ENCODE peak calls at places on chromosomes 11 and 22, in five cellular contexts. One of them, this sample, is unnamed.

GRCh38 chr22:29633514-29634312 is 30.3 kb downstream of the NF2 start:
- DNase-seq in AG09309: no peak
- DNase-seq in GM20000: no peak
- DNase-seq in Peyer's patch: no peak
- DNase-seq in glutamatergic neuron: no peak
- DNase-seq in this sample: no peak

GRCh38 chr11:34238533-34238932 is 119.3 kb downstream of the ABTB2 start:
- DNase-seq in AG09309: no peak
- DNase-seq in GM20000: no peak
- DNase-seq in glutamatergic neuron: no peak
- DNase-seq in Peyer's patch: no peak
- DNase-seq in this sample: no peak

GRCh38 chr11:120219157-120219934 is 8.5 kb downstream of the OAF start:
- DNase-seq in GM20000: no peak
- DNase-seq in Peyer's patch: no peak
- DNase-seq in AG09309: no peak
- DNase-seq in glutamatergic neuron: no peak
- DNase-seq in this sample: no peak

GRCh38 chr11:18844753-18845367 is 53.3 kb upstream of the PTPN5 start:
- DNase-seq in GM20000: peak; percentile 36
- DNase-seq in AG09309: no peak
- DNase-seq in glutamatergic neuron: no peak
- DNase-seq in Peyer's patch: no peak
- DNase-seq in this sample: no peak

GRCh38 chr11:113904379-113905101 is at the start of gene HTR3B:
- DNase-seq in Peyer's patch: no peak
- DNase-seq in GM20000: no peak
- DNase-seq in AG09309: no peak
- DNase-seq in glutamatergic neuron: no peak
- DNase-seq in this sample: no peak

GRCh38 chr11:58927393-58928081 is 11.8 kb upstream of the GLYATL1 start:
- DNase-seq in glutamatergic neuron: peak; percentile 76
- DNase-seq in AG09309: no peak
- DNase-seq in GM20000: no peak
- DNase-seq in Peyer's patch: no peak
- DNase-seq in this sample: peak; percentile 87

GRCh38 chr22:37454857-37455686 is 27.8 kb upstream of the ELFN2 start:
- DNase-seq in glutamatergic neuron: no peak
- DNase-seq in GM20000: no peak
- DNase-seq in Peyer's patch: no peak
- DNase-seq in AG09309: peak; percentile 43
- DNase-seq in this sample: peak; percentile 33

GRCh38 chr11:103947566-103947919 is 88.9 kb upstream of the DDI1 start:
- DNase-seq in glutamatergic neuron: no peak
- DNase-seq in GM20000: no peak
- DNase-seq in Peyer's patch: no peak
- DNase-seq in AG09309: peak; percentile 38
- DNase-seq in this sample: no peak

GRCh38 chr22:48188211-48188845 is 1425.9 kb downstream of the TBC1D22A start:
- DNase-seq in glutamatergic neuron: no peak
- DNase-seq in Peyer's patch: no peak
- DNase-seq in AG09309: no peak
- DNase-seq in GM20000: no peak
- DNase-seq in this sample: no peak

GRCh38 chr11:65648997-65649491 is 11.1 kb downstream of the SIPA1 start:
- DNase-seq in Peyer's patch: no peak
- DNase-seq in glutamatergic neuron: peak; percentile 18
- DNase-seq in GM20000: no peak
- DNase-seq in AG09309: no peak
- DNase-seq in this sample: no peak

GRCh38 chr22:27113211-27114030 is 456.0 kb downstream of the MIAT start:
- DNase-seq in GM20000: no peak
- DNase-seq in glutamatergic neuron: no peak
- DNase-seq in AG09309: peak; percentile 88
- DNase-seq in Peyer's patch: peak; percentile 20
- DNase-seq in this sample: no peak

GRCh38 chr22:30433773-30434172 is 8.2 kb downstream of the MTFP1 start:
- DNase-seq in AG09309: no peak
- DNase-seq in glutamatergic neuron: no peak
- DNase-seq in Peyer's patch: no peak
- DNase-seq in GM20000: no peak
- DNase-seq in this sample: no peak

GRCh38 chr11:40885257-40885947 is 574.0 kb downstream of the LRRC4C start:
- DNase-seq in Peyer's patch: no peak
- DNase-seq in glutamatergic neuron: no peak
- DNase-seq in AG09309: no peak
- DNase-seq in GM20000: no peak
- DNase-seq in this sample: no peak

GRCh38 chr11:116829525-116830183 is at the start of gene APOC3:
- DNase-seq in AG09309: no peak
- DNase-seq in Peyer's patch: no peak
- DNase-seq in glutamatergic neuron: no peak
- DNase-seq in GM20000: no peak
- DNase-seq in this sample: no peak

GRCh38 chr22:24376606-24377005 is 50.8 kb upstream of the ADORA2A start:
- DNase-seq in AG09309: no peak
- DNase-seq in Peyer's patch: no peak
- DNase-seq in GM20000: no peak
- DNase-seq in glutamatergic neuron: no peak
- DNase-seq in this sample: no peak

GRCh38 chr11:98711011-98711410 is 309.7 kb upstream of the CNTN5 start:
- DNase-seq in Peyer's patch: no peak
- DNase-seq in GM20000: no peak
- DNase-seq in glutamatergic neuron: no peak
- DNase-seq in AG09309: no peak
- DNase-seq in this sample: no peak

GRCh38 chr11:58629857-58630256 is 7.4 kb downstream of the CNTF start:
- DNase-seq in AG09309: peak; percentile 29
- DNase-seq in glutamatergic neuron: no peak
- DNase-seq in GM20000: peak; percentile 49
- DNase-seq in Peyer's patch: no peak
- DNase-seq in this sample: no peak

GRCh38 chr11:47552086-47552580 is 799 bp downstream of the CELF1 start:
- DNase-seq in Peyer's patch: peak; percentile 24
- DNase-seq in AG09309: no peak
- DNase-seq in GM20000: no peak
- DNase-seq in glutamatergic neuron: peak; percentile 59
- DNase-seq in this sample: peak; percentile 57

GRCh38 chr22:35377735-35378134 is 3.2 kb upstream of the HMOX1 start:
- DNase-seq in Peyer's patch: no peak
- DNase-seq in glutamatergic neuron: no peak
- DNase-seq in AG09309: no peak
- DNase-seq in GM20000: no peak
- DNase-seq in this sample: no peak

GRCh38 chr11:34464591-34465036 is 25.9 kb downstream of the CAT start:
- DNase-seq in GM20000: no peak
- DNase-seq in AG09309: no peak
- DNase-seq in Peyer's patch: no peak
- DNase-seq in glutamatergic neuron: no peak
- DNase-seq in this sample: no peak

GRCh38 chr11:80330302-80330701 is 889.5 kb upstream of the TENM4 start:
- DNase-seq in Peyer's patch: no peak
- DNase-seq in AG09309: no peak
- DNase-seq in GM20000: no peak
- DNase-seq in glutamatergic neuron: no peak
- DNase-seq in this sample: no peak

GRCh38 chr22:37626556-37627075 is 12.9 kb upstream of the SH3BP1 start:
- DNase-seq in glutamatergic neuron: no peak
- DNase-seq in Peyer's patch: no peak
- DNase-seq in GM20000: no peak
- DNase-seq in AG09309: no peak
- DNase-seq in this sample: no peak

GRCh38 chr11:35375332-35376125 is 43.8 kb downstream of the SLC1A2 start:
- DNase-seq in glutamatergic neuron: no peak
- DNase-seq in GM20000: no peak
- DNase-seq in Peyer's patch: no peak
- DNase-seq in AG09309: no peak
- DNase-seq in this sample: no peak

GRCh38 chr11:117034901-117035300 is 63.3 kb downstream of the SIK3 start:
- DNase-seq in AG09309: no peak
- DNase-seq in Peyer's patch: no peak
- DNase-seq in glutamatergic neuron: no peak
- DNase-seq in GM20000: no peak
- DNase-seq in this sample: no peak

GRCh38 chr11:103673773-103674172 is 362.7 kb upstream of the DDI1 start:
- DNase-seq in Peyer's patch: no peak
- DNase-seq in glutamatergic neuron: no peak
- DNase-seq in GM20000: no peak
- DNase-seq in AG09309: peak; percentile 20
- DNase-seq in this sample: no peak

GRCh38 chr11:131809203-131809948 is 439.0 kb downstream of the NTM start:
- DNase-seq in glutamatergic neuron: no peak
- DNase-seq in Peyer's patch: no peak
- DNase-seq in GM20000: no peak
- DNase-seq in AG09309: no peak
- DNase-seq in this sample: no peak

DNA sequence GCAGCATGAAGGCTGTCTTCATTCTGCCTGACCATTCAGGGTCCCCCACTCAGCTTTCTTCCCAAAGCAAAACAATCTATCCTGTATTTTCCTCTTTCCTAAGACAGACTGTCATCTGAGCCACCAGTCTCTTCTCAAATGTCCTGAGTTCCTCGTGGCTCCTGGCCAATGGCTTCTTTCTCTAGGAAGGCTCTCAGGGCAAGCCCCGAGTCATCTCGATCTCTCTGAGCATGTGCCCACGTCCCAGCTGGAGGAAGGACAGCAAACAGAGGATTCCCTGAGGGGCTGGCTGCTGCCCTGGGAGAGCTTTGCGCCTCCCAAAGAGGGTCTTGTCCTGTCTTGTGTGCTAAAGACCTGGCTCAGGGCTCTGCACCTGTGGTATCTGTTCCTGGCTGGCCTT is 8.3 kb downstream of the SLC37A2 start:
- DNase-seq in Peyer's patch: no peak
- DNase-seq in AG09309: no peak
- DNase-seq in glutamatergic neuron: no peak
- DNase-seq in GM20000: no peak
- DNase-seq in this sample: no peak
- TF ChIP-seq CTCF in Peyer's patch: no peak
- TF ChIP-seq CTCF in AG09309: no peak
- TF ChIP-seq CTCF in glutamatergic neuron: no peak
- TF ChIP-seq CTCF in GM20000: no peak
- TF ChIP-seq CTCF in this sample: no peak

DNA sequence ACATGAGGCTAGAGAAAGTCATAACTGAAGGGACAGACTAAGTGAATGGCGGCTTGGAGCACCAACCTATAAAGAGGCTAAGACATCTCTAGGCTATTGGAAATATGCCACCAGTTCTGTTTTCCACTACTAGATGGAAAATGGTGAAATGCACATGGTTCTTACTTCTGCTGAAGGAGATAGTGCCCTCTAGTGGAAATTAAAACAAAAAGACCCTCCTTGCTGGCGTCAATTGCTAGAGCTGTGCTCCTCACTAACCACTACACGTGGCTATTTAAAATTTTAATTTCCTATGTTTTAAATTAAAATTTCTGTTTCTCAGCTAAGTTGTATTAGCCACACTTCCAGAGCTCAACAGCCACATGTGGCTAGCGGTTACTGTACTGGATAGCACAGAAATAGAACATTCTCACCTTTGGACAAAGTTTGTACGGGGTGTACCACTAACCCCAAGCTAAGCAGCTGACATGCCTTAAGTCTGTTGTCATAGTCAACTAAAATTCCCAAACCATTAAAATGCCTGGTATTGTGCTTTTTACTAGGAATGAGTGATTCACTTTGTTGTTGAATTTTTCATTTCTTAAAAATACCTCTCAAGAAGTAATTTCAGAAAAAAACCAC is 34.1 kb upstream of the CALCA start:
- DNase-seq in glutamatergic neuron: no peak
- DNase-seq in GM20000: peak; percentile 24
- DNase-seq in AG09309: peak; percentile 3
- DNase-seq in Peyer's patch: no peak
- DNase-seq in this sample: no peak
- TF ChIP-seq CTCF in glutamatergic neuron: peak; percentile 70
- TF ChIP-seq CTCF in GM20000: no peak
- TF ChIP-seq CTCF in AG09309: peak; percentile 46
- TF ChIP-seq CTCF in Peyer's patch: no peak
- TF ChIP-seq CTCF in this sample: peak; percentile 44

GRCh38 chr11:128484172-128484571 is 103.2 kb downstream of the ETS1 start:
- DNase-seq in AG09309: no peak
- DNase-seq in GM20000: no peak
- DNase-seq in glutamatergic neuron: no peak
- DNase-seq in Peyer's patch: no peak
- DNase-seq in this sample: no peak
- TF ChIP-seq CTCF in AG09309: peak; percentile 22
- TF ChIP-seq CTCF in GM20000: no peak
- TF ChIP-seq CTCF in glutamatergic neuron: no peak
- TF ChIP-seq CTCF in Peyer's patch: no peak
- TF ChIP-seq CTCF in this sample: no peak

GRCh38 chr11:64489831-64490441 is 101.1 kb upstream of the SLC22A12 start:
- DNase-seq in glutamatergic neuron: peak; percentile 82
- DNase-seq in GM20000: peak; percentile 53
- DNase-seq in AG09309: no peak
- DNase-seq in Peyer's patch: no peak
- DNase-seq in this sample: peak; percentile 85
- TF ChIP-seq CTCF in glutamatergic neuron: peak; percentile 86
- TF ChIP-seq CTCF in GM20000: peak; percentile 46
- TF ChIP-seq CTCF in AG09309: peak; percentile 77
- TF ChIP-seq CTCF in Peyer's patch: peak; percentile 20
- TF ChIP-seq CTCF in this sample: peak; percentile 74

This sample was measured in nephron progenitor cell.